ENCODE peak calls at places on chromosomes 11 and 22, in seven cellular contexts. One of them, this sample, is unnamed.

GRCh38 chr11:14500181-14500651 is 605 bp upstream of the COPB1 start:
- DNase-seq in heart right ventricle: peak; percentile 48
- DNase-seq in spleen: peak; percentile 82
- DNase-seq in BE2C: peak; percentile 13
- DNase-seq in cardiac muscle cell: peak; percentile 42
- DNase-seq in BJ: peak; percentile 9
- DNase-seq in adrenal gland: peak; percentile 39
- DNase-seq in this sample: peak; percentile 23

GRCh38 chr11:62536301-62536957 is 10.2 kb downstream of the AHNAK start:
- DNase-seq in spleen: no peak
- DNase-seq in adrenal gland: no peak
- DNase-seq in BJ: no peak
- DNase-seq in cardiac muscle cell: no peak
- DNase-seq in BE2C: no peak
- DNase-seq in heart right ventricle: no peak
- DNase-seq in this sample: no peak

GRCh38 chr22:36569999-36570398 is 41.0 kb upstream of the EIF3D start:
- DNase-seq in heart right ventricle: no peak
- DNase-seq in BE2C: peak; percentile 56
- DNase-seq in spleen: no peak
- DNase-seq in cardiac muscle cell: peak; percentile 35
- DNase-seq in BJ: no peak
- DNase-seq in adrenal gland: no peak
- DNase-seq in this sample: no peak

GRCh38 chr11:70122490-70123198 is 44.5 kb downstream of the ANO1 start:
- DNase-seq in adrenal gland: no peak
- DNase-seq in BE2C: no peak
- DNase-seq in cardiac muscle cell: no peak
- DNase-seq in heart right ventricle: no peak
- DNase-seq in BJ: no peak
- DNase-seq in spleen: no peak
- DNase-seq in this sample: no peak

GRCh38 chr11:93198221-93198650 is 445 bp upstream of the SLC36A4 start:
- DNase-seq in adrenal gland: no peak
- DNase-seq in BJ: peak; percentile 7
- DNase-seq in spleen: no peak
- DNase-seq in heart right ventricle: no peak
- DNase-seq in BE2C: no peak
- DNase-seq in cardiac muscle cell: no peak
- DNase-seq in this sample: no peak

GRCh38 chr11:122681731-122682130 is 26.2 kb downstream of the UBASH3B start:
- DNase-seq in spleen: no peak
- DNase-seq in cardiac muscle cell: no peak
- DNase-seq in BJ: no peak
- DNase-seq in BE2C: no peak
- DNase-seq in adrenal gland: no peak
- DNase-seq in heart right ventricle: no peak
- DNase-seq in this sample: no peak

GRCh38 chr11:122763108-122763507 is 75.2 kb upstream of the CRTAM start:
- DNase-seq in heart right ventricle: no peak
- DNase-seq in BE2C: no peak
- DNase-seq in adrenal gland: no peak
- DNase-seq in BJ: no peak
- DNase-seq in spleen: no peak
- DNase-seq in cardiac muscle cell: no peak
- DNase-seq in this sample: no peak

GRCh38 chr11:64233913-64234839 is at the start of gene VEGFB:
- DNase-seq in adrenal gland: peak; percentile 87
- DNase-seq in heart right ventricle: peak; percentile 74
- DNase-seq in BE2C: peak; percentile 64
- DNase-seq in spleen: peak; percentile 94
- DNase-seq in cardiac muscle cell: peak; percentile 81
- DNase-seq in BJ: no peak
- DNase-seq in this sample: peak; percentile 66

GRCh38 chr11:17014774-17015638 is 792 bp upstream of the PLEKHA7 start:
- DNase-seq in BJ: no peak
- DNase-seq in BE2C: peak; percentile 23
- DNase-seq in cardiac muscle cell: peak; percentile 56
- DNase-seq in adrenal gland: no peak
- DNase-seq in heart right ventricle: no peak
- DNase-seq in spleen: no peak
- DNase-seq in this sample: no peak

GRCh38 chr11:47274495-47275235 is 4.7 kb downstream of the MADD start:
- DNase-seq in adrenal gland: no peak
- DNase-seq in heart right ventricle: no peak
- DNase-seq in spleen: no peak
- DNase-seq in BE2C: no peak
- DNase-seq in cardiac muscle cell: no peak
- DNase-seq in BJ: no peak
- DNase-seq in this sample: no peak

GRCh38 chr11:124725719-124726105 is 14.0 kb upstream of the NRGN start:
- DNase-seq in BE2C: no peak
- DNase-seq in spleen: no peak
- DNase-seq in adrenal gland: no peak
- DNase-seq in cardiac muscle cell: no peak
- DNase-seq in BJ: no peak
- DNase-seq in heart right ventricle: no peak
- DNase-seq in this sample: no peak

GRCh38 chr22:46824348-46824909 is 62.0 kb downstream of the TBC1D22A start:
- DNase-seq in BJ: no peak
- DNase-seq in adrenal gland: no peak
- DNase-seq in BE2C: no peak
- DNase-seq in heart right ventricle: no peak
- DNase-seq in spleen: no peak
- DNase-seq in cardiac muscle cell: no peak
- DNase-seq in this sample: no peak

GRCh38 chr22:45831394-45831793 is 145.6 kb downstream of the WNT7B start:
- DNase-seq in BE2C: no peak
- DNase-seq in adrenal gland: no peak
- DNase-seq in spleen: no peak
- DNase-seq in BJ: no peak
- DNase-seq in cardiac muscle cell: no peak
- DNase-seq in heart right ventricle: no peak
- DNase-seq in this sample: no peak

GRCh38 chr11:93577291-93577690 is 34.1 kb upstream of the SMCO4 start:
- DNase-seq in adrenal gland: no peak
- DNase-seq in cardiac muscle cell: no peak
- DNase-seq in spleen: no peak
- DNase-seq in heart right ventricle: no peak
- DNase-seq in BJ: peak; percentile 91
- DNase-seq in BE2C: no peak
- DNase-seq in this sample: no peak

GRCh38 chr11:27094062-27094587 is 53.5 kb downstream of the BBOX1 start:
- DNase-seq in adrenal gland: no peak
- DNase-seq in BJ: no peak
- DNase-seq in spleen: no peak
- DNase-seq in cardiac muscle cell: no peak
- DNase-seq in BE2C: no peak
- DNase-seq in heart right ventricle: no peak
- DNase-seq in this sample: no peak

GRCh38 chr22:36826262-36826661 is 9.4 kb upstream of the PVALB start:
- DNase-seq in heart right ventricle: no peak
- DNase-seq in adrenal gland: no peak
- DNase-seq in BE2C: no peak
- DNase-seq in spleen: no peak
- DNase-seq in BJ: no peak
- DNase-seq in cardiac muscle cell: no peak
- DNase-seq in this sample: no peak

GRCh38 chr11:16154715-16155396 is 201.5 kb downstream of the SOX6 start:
- DNase-seq in cardiac muscle cell: no peak
- DNase-seq in BJ: no peak
- DNase-seq in BE2C: no peak
- DNase-seq in spleen: no peak
- DNase-seq in adrenal gland: no peak
- DNase-seq in heart right ventricle: no peak
- DNase-seq in this sample: no peak

GRCh38 chr22:46622081-46622521 is 1.9 kb downstream of the GRAMD4 start:
- DNase-seq in BJ: no peak
- DNase-seq in spleen: no peak
- DNase-seq in heart right ventricle: peak; percentile 78
- DNase-seq in BE2C: peak; percentile 75
- DNase-seq in cardiac muscle cell: no peak
- DNase-seq in adrenal gland: no peak
- DNase-seq in this sample: no peak

GRCh38 chr22:23375031-23375827 is 194.9 kb downstream of the BCR start:
- DNase-seq in cardiac muscle cell: no peak
- DNase-seq in BE2C: no peak
- DNase-seq in BJ: no peak
- DNase-seq in adrenal gland: no peak
- DNase-seq in heart right ventricle: no peak
- DNase-seq in spleen: no peak
- DNase-seq in this sample: no peak

GRCh38 chr22:50403701-50404101 is 60.6 kb downstream of the PPP6R2 start:
- DNase-seq in cardiac muscle cell: no peak
- DNase-seq in BE2C: peak; percentile 70
- DNase-seq in BJ: no peak
- DNase-seq in heart right ventricle: peak; percentile 49
- DNase-seq in spleen: peak; percentile 83
- DNase-seq in adrenal gland: peak; percentile 65
- DNase-seq in this sample: peak; percentile 50

GRCh38 chr22:36204001-36204640 is 2.5 kb upstream of the APOL4 start:
- DNase-seq in BE2C: no peak
- DNase-seq in cardiac muscle cell: no peak
- DNase-seq in spleen: no peak
- DNase-seq in BJ: no peak
- DNase-seq in adrenal gland: no peak
- DNase-seq in heart right ventricle: no peak
- DNase-seq in this sample: no peak

GRCh38 chr11:69352181-69352580 is 58.2 kb downstream of the MYEOV start:
- DNase-seq in spleen: no peak
- DNase-seq in BE2C: no peak
- DNase-seq in adrenal gland: no peak
- DNase-seq in BJ: no peak
- DNase-seq in cardiac muscle cell: no peak
- DNase-seq in heart right ventricle: no peak
- DNase-seq in this sample: no peak

GRCh38 chr11:8794677-8795103 is 112.1 kb downstream of the RPL27A start:
- DNase-seq in adrenal gland: no peak
- DNase-seq in cardiac muscle cell: peak; percentile 44
- DNase-seq in spleen: no peak
- DNase-seq in heart right ventricle: no peak
- DNase-seq in BE2C: no peak
- DNase-seq in BJ: no peak
- DNase-seq in this sample: no peak
- H3K36me3 ChIP-seq in adrenal gland: no peaks in the 10 kb centered on the region
- H3K36me3 ChIP-seq in cardiac muscle cell: no peaks in the 10 kb centered on the region
- H3K36me3 ChIP-seq in spleen: no peaks in the 10 kb centered on the region
- H3K36me3 ChIP-seq in heart right ventricle: no peaks in the 10 kb centered on the region
- H3K36me3 ChIP-seq in BE2C: no peaks in the 10 kb centered on the region
- H3K36me3 ChIP-seq in BJ: peaks cover 15% of the 10 kb centered on the region
- H3K36me3 ChIP-seq in this sample: no peaks in the 10 kb centered on the region

GRCh38 chr11:79922641-79923040 is 481.8 kb upstream of the TENM4 start:
- DNase-seq in BJ: no peak
- DNase-seq in spleen: no peak
- DNase-seq in adrenal gland: no peak
- DNase-seq in heart right ventricle: no peak
- DNase-seq in cardiac muscle cell: no peak
- DNase-seq in BE2C: no peak
- DNase-seq in this sample: no peak

GRCh38 chr11:79926707-79927106 is 485.9 kb upstream of the TENM4 start:
- DNase-seq in BJ: no peak
- DNase-seq in heart right ventricle: no peak
- DNase-seq in adrenal gland: no peak
- DNase-seq in BE2C: no peak
- DNase-seq in spleen: no peak
- DNase-seq in cardiac muscle cell: no peak
- DNase-seq in this sample: no peak

GRCh38 chr11:79920480-79920879 is 479.6 kb upstream of the TENM4 start:
- DNase-seq in heart right ventricle: no peak
- DNase-seq in cardiac muscle cell: no peak
- DNase-seq in spleen: no peak
- DNase-seq in BE2C: no peak
- DNase-seq in BJ: no peak
- DNase-seq in adrenal gland: no peak
- DNase-seq in this sample: no peak

DNA sequence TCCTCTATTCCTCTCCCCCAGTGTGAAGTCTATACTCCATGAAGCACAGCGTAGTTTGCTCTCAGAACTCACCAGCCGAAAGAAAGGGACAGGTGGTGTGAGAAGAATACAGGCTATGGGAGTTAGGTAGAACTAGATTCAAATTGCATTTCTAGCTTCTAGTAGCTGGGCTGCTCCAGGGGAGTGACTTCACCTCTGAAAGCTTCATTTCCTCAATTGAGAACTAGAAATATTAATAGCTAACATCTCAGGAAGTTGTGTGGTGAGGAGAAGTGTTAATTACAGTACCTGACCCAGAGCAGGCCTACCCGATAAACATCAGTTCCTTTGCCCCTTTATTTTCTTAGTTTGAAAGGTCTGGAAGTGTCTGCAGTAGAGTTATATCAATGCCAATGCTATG is 484.7 kb upstream of the TENM4 start:
- DNase-seq in adrenal gland: no peak
- DNase-seq in heart right ventricle: no peak
- DNase-seq in BJ: no peak
- DNase-seq in cardiac muscle cell: no peak
- DNase-seq in BE2C: no peak
- DNase-seq in spleen: no peak
- DNase-seq in this sample: no peak
- H3K27me3 ChIP-seq in adrenal gland: no peaks in the 10 kb centered on the region
- H3K27me3 ChIP-seq in heart right ventricle: no peaks in the 10 kb centered on the region
- H3K27me3 ChIP-seq in BJ: no peaks in the 10 kb centered on the region
- H3K27me3 ChIP-seq in cardiac muscle cell: no peaks in the 10 kb centered on the region
- H3K27me3 ChIP-seq in BE2C: no peaks in the 10 kb centered on the region
- H3K27me3 ChIP-seq in spleen: no peaks in the 10 kb centered on the region
- H3K27me3 ChIP-seq in this sample: no peaks in the 10 kb centered on the region

DNA sequence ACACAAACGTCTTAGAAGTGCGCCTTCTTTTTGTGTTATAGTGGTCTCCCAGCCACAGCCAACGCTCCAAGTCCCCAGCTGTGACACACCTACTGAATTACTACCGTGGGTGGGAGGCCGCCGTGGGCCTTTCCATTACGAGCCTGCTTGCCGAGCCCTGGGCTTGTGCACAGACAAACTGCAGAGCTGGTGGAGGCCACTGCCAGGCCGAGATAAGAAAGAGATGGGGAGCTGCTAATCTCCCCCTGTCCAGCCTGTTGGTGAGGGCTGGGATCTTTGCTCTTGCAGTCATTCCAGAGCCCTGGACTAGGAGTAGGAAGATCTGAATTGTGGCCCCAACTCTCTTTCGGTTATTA is 820 bp downstream of the HMBS start:
- DNase-seq in BJ: no peak
- DNase-seq in spleen: no peak
- DNase-seq in BE2C: peak; percentile 33
- DNase-seq in cardiac muscle cell: no peak
- DNase-seq in adrenal gland: no peak
- DNase-seq in heart right ventricle: no peak
- DNase-seq in this sample: no peak
- TF ChIP-seq CTCF in BJ: no peak
- TF ChIP-seq CTCF in spleen: no peak
- TF ChIP-seq CTCF in BE2C: no peak
- TF ChIP-seq CTCF in cardiac muscle cell: no peak
- TF ChIP-seq CTCF in adrenal gland: no peak
- TF ChIP-seq CTCF in heart right ventricle: no peak
- TF ChIP-seq CTCF in this sample: no peak

DNA sequence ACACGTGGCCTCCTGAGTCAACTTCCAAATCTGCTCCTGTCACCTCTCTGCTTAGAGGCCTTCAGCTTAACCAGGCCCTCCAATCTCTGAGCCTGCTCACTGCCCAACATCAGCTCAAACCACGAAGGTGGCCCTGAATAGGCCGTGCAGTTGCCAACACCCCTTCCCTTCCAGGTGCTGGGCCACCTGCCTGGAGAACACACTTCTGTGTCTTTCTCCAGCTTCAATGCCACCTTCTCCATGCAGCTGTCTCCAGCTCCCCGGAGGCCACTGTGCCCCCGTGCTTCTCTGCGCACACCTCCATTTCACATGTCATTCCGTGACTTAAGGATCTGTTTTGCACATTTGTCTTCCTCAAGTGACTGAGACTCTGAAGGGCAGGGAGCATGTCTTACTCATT is 5.3 kb downstream of the RELA start:
- DNase-seq in cardiac muscle cell: no peak
- DNase-seq in BE2C: no peak
- DNase-seq in spleen: peak; percentile 71
- DNase-seq in BJ: no peak
- DNase-seq in adrenal gland: no peak
- DNase-seq in heart right ventricle: no peak
- DNase-seq in this sample: no peak
- H3K36me3 ChIP-seq in cardiac muscle cell: peaks cover 46% of the 10 kb centered on the region
- H3K36me3 ChIP-seq in BE2C: peaks cover 3% of the 10 kb centered on the region
- H3K36me3 ChIP-seq in spleen: peaks cover 69% of the 10 kb centered on the region
- H3K36me3 ChIP-seq in BJ: peaks cover 58% of the 10 kb centered on the region
- H3K36me3 ChIP-seq in adrenal gland: peaks cover 74% of the 10 kb centered on the region
- H3K36me3 ChIP-seq in heart right ventricle: peaks cover 21% of the 10 kb centered on the region
- H3K36me3 ChIP-seq in this sample: peaks cover 79% of the 10 kb centered on the region